ENCODE peak calls at places on chromosomes 13 and 19, in ten cellular contexts. S, U, Q, C, P, L, V, F, A and O are unnamed samples.
A peak's percentile ranks its signal among the peaks of the same experiment; 100 is the strongest.

GRCh38 chr19:16889429-16889882 is 657 bp downstream of the F2RL3 start:
- DNase-seq in F (no peak), P (no peak), U (no peak), C (no peak), A (peak; percentile 26), Q (no peak), V (no peak), S (peak; percentile 52), L (no peak), O (no peak)

GRCh38 chr19:5156231-5156986 is 184.2 kb downstream of the PTPRS start:
- DNase-seq in S (no peak), Q (no peak), V (no peak), C (no peak), A (no peak), P (no peak), F (no peak), L (no peak), U (no peak), O (no peak)

GRCh38 chr13:110965038-110965754 is 50.3 kb upstream of the ANKRD10 start:
- DNase-seq in S (no peak), P (no peak), Q (no peak), C (no peak), L (no peak), U (no peak), A (peak; percentile 91), V (no peak), F (no peak), O (no peak)

GRCh38 chr19:2616741-2617392 is 85.6 kb downstream of the GNG7 start:
- DNase-seq in A (no peak), U (no peak), F (peak; percentile 86), C (no peak), P (peak; percentile 86), L (no peak), Q (no peak), S (peak; percentile 37), V (no peak), O (no peak)

GRCh38 chr13:31947105-31947504 is 84.5 kb upstream of the FRY start:
- DNase-seq in P (no peak), Q (no peak), C (no peak), A (no peak), F (no peak), S (no peak), L (no peak), V (no peak), U (no peak), O (peak; percentile 16)

GRCh38 chr19:53172892-53173291 is 14.0 kb upstream of the ZNF347 start:
- DNase-seq in L (no peak), C (no peak), V (no peak), P (no peak), A (no peak), S (no peak), F (no peak), U (no peak), Q (no peak), O (no peak)

GRCh38 chr19:29202281-29202680 is 10.7 kb downstream of the UQCRFS1 start:
- DNase-seq in U (no peak), F (no peak), Q (no peak), C (no peak), V (no peak), P (no peak), S (no peak), L (no peak), A (no peak), O (no peak)

GRCh38 chr13:20191311-20191901 is 1.3 kb downstream of the GJB2 start:
- DNase-seq in S (no peak), A (peak; percentile 72), P (no peak), Q (no peak), L (no peak), U (peak; percentile 69), V (peak; percentile 39), F (no peak), C (no peak), O (no peak)

GRCh38 chr19:58304255-58304654 is 922 bp upstream of the ERVK3-1 start:
- DNase-seq in C (no peak), F (no peak), V (peak; percentile 36), A (no peak), P (no peak), L (no peak), S (no peak), U (no peak), Q (no peak), O (no peak)

GRCh38 chr13:101811881-101812280 is 359.4 kb downstream of the ITGBL1 start:
- DNase-seq in Q (no peak), V (no peak), A (no peak), F (no peak), L (no peak), C (no peak), S (no peak), P (no peak), U (no peak), O (no peak)

GRCh38 chr19:1251503-1252220 is 3.3 kb downstream of the MIDN start:
- DNase-seq in S (no peak), U (peak; percentile 80), C (peak; percentile 44), P (peak; percentile 58), A (no peak), F (no peak), L (no peak), Q (no peak), V (no peak), O (peak; percentile 38)

GRCh38 chr13:110001622-110002275 is 215.4 kb upstream of the IRS2 start:
- DNase-seq in F (no peak), A (peak; percentile 74), L (no peak), U (no peak), Q (no peak), S (no peak), C (no peak), P (no peak), V (no peak), O (no peak)

GRCh38 chr19:2474232-2475017 is 1.5 kb upstream of the GADD45B start:
- DNase-seq in S (peak; percentile 83), Q (peak; percentile 92), A (peak; percentile 86), V (peak; percentile 95), U (peak; percentile 85), L (peak; percentile 80), P (peak; percentile 93), F (peak; percentile 89), C (peak; percentile 89), O (peak; percentile 95)

GRCh38 chr13:29935309-29935981 is 85.0 kb upstream of the UBL3 start:
- DNase-seq in A (no peak), L (no peak), F (peak; percentile 59), U (no peak), P (peak; percentile 63), S (no peak), Q (no peak), C (peak; percentile 47), V (no peak), O (no peak)

GRCh38 chr19:1241417-1242095 is at the start of gene ATP5F1D:
- DNase-seq in V (peak; percentile 98), U (peak; percentile 96), Q (peak; percentile 92), A (peak; percentile 92), L (no peak), F (peak; percentile 96), C (peak; percentile 76), S (peak; percentile 94), P (peak; percentile 97), O (peak; percentile 97)

GRCh38 chr19:51030631-51031030 is 4.2 kb downstream of the KLK12 start:
- DNase-seq in V (peak; percentile 37), Q (no peak), S (no peak), A (no peak), F (no peak), L (no peak), U (no peak), C (no peak), P (no peak), O (no peak)

GRCh38 chr13:35858665-35859064 is 272.5 kb downstream of the DCLK1 start:
- DNase-seq in C (no peak), U (no peak), F (no peak), L (no peak), S (no peak), A (no peak), V (no peak), Q (no peak), P (no peak), O (no peak)

GRCh38 chr13:45728759-45729158 is 26.6 kb downstream of the CBY2 start:
- DNase-seq in A (peak; percentile 4), S (no peak), F (no peak), U (no peak), Q (no peak), V (peak; percentile 89), L (no peak), C (no peak), P (no peak), O (peak; percentile 66)

DNA sequence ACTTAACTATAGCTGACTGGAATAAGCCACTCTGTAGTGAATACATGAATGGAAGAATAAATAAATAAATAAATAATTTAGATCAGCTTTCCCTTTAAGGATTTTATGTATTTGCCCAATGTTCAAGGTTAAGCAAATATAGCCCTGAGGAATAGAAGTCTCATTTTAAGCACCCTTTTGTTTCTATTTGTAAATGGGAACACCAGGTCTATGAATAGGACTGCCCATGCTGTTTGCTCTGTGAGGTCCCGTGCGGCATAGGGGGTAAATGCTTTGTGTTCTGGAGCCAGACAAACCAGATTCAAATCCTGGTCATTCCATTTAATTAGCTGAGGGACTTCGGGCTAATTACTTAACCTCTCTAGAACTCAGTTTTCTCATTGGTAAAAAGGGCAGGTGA is 29.3 kb downstream of the CBY2 start:
- DNase-seq in Q (no peak), V (no peak), F (no peak), L (no peak), P (no peak), A (no peak), C (no peak), S (no peak), U (no peak), O (no peak)
- H3K27ac ChIP-seq in Q (no peak overlapping the region), V (no peak overlapping the region), F (no peak overlapping the region), L (no peak overlapping the region), P (no peak overlapping the region), A (no peak overlapping the region), C (no peak overlapping the region), S (no peak overlapping the region), U (no peak overlapping the region), O (no peak overlapping the region)

DNA sequence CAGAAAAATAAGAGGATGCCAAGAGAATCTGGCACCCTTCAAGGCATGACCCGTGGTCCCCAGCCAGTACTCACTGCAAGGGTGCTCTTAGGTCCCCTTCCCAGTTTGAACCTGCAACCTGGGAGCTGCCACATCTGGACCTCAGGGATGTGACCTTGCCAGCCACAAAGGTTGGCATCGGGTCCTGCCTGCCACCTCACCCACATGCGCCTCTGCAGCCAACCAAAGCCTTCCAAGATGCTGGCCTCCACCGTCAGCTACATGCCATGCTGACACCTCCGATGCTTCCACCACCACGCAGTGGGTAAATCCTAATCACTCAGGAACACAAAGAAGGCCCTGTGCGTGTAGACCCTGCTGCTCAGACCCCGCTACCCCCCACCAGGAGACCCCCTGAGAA is 35.1 kb downstream of the ELL start:
- DNase-seq in L (no peak), A (no peak), V (no peak), P (no peak), U (no peak), F (no peak), Q (no peak), C (no peak), S (no peak), O (no peak)
- H3K4me1 ChIP-seq in L (peaks cover 50% of the 10 kb centered on the region), A (peaks cover 13% of the 10 kb centered on the region), V (no peaks in the 10 kb centered on the region), P (no peaks in the 10 kb centered on the region), U (peaks cover 8% of the 10 kb centered on the region), F (peaks cover 71% of the 10 kb centered on the region), Q (peaks cover 87% of the 10 kb centered on the region), C (peaks cover 39% of the 10 kb centered on the region), S (peaks cover 28% of the 10 kb centered on the region), O (no peaks in the 10 kb centered on the region)

GRCh38 chr19:14015454-14016035 is 9.4 kb upstream of the RFX1 start:
- DNase-seq in A (no peak), F (peak; percentile 5), V (no peak), L (no peak), C (no peak), S (no peak), P (no peak), U (no peak), Q (no peak), O (no peak)
- H3K27ac ChIP-seq in A (no peak overlapping the region), F (no peak overlapping the region), V (no peak overlapping the region), L (no peak overlapping the region), C (no peak overlapping the region), S (no peak overlapping the region), P (no peak overlapping the region), U (no peak overlapping the region), Q (no peak overlapping the region), O (no peak overlapping the region)

GRCh38 chr19:15292847-15293582 is 39.3 kb downstream of the BRD4 start:
- DNase-seq in A (no peak), F (no peak), Q (no peak), P (no peak), U (no peak), V (no peak), S (peak; percentile 35), L (no peak), C (no peak), O (no peak)
- H3K4me1 ChIP-seq in A (peaks cover 19% of the 10 kb centered on the region), F (peaks cover 98% of the 10 kb centered on the region), Q (peaks cover 98% of the 10 kb centered on the region), P (peaks cover 4% of the 10 kb centered on the region), U (peaks cover 53% of the 10 kb centered on the region), V (peaks cover 86% of the 10 kb centered on the region), S (peaks cover 56% of the 10 kb centered on the region), L (peaks cover 75% of the 10 kb centered on the region), C (peaks cover 84% of the 10 kb centered on the region), O (peaks cover 48% of the 10 kb centered on the region)